ENCODE peak calls at places on chromosomes 6 and 20, in five cellular contexts. P is mesothelial cell of epicardium, W is testis, G is HCT116, D is prostate gland. B is an unnamed sample.

GRCh38 chr6:72623808-72624207 is 1.9 kb downstream of the KCNQ5 start:
- DNase-seq in D (no peak), W (no peak), G (no peak), P (no peak), B (no peak)

GRCh38 chr20:59004763-59005522 is 2.1 kb downstream of the CTSZ start:
- DNase-seq in P (no peak), D (no peak), G (no peak), W (peak), B (peak)

GRCh38 chr6:13396241-13396792 is 68.0 kb upstream of the TBC1D7 start:
- DNase-seq in G (no peak), D (no peak), P (no peak), W (no peak), B (no peak)

GRCh38 chr6:11388983-11389944 is 148.3 kb upstream of the TMEM170B start:
- DNase-seq in D (no peak), G (no peak), W (no peak), P (no peak), B (no peak)

GRCh38 chr6:55578537-55579363 is at the start of gene HMGCLL1:
- DNase-seq in P (peak), G (no peak), D (no peak), W (peak), B (no peak)

GRCh38 chr6:128513878-128514277 is 6.5 kb downstream of the PTPRK start:
- DNase-seq in W (no peak), P (no peak), G (no peak), D (no peak), B (no peak)

GRCh38 chr6:142744836-142745235 is 200.1 kb downstream of the HIVEP2 start:
- DNase-seq in D (no peak), P (no peak), W (no peak), G (no peak), B (no peak)

GRCh38 chr6:111909238-111909637 is 36.0 kb upstream of the FYN start:
- DNase-seq in G (no peak), W (no peak), D (no peak), P (no peak), B (no peak)

GRCh38 chr6:157050537-157051280 is 272.6 kb downstream of the TMEM242 start:
- DNase-seq in W (no peak), G (no peak), D (no peak), P (no peak), B (no peak)

GRCh38 chr6:3397229-3398164 is 59.4 kb downstream of the SLC22A23 start:
- DNase-seq in P (no peak), G (no peak), W (no peak), D (no peak), B (no peak)

GRCh38 chr20:50919567-50919966 is 11.7 kb downstream of the ADNP start:
- DNase-seq in G (no peak), D (peak), P (no peak), W (no peak), B (no peak)

GRCh38 chr20:20664795-20665194 is 47.6 kb downstream of the RALGAPA2 start:
- DNase-seq in G (peak), W (peak), P (no peak), D (peak), B (no peak)

DNA sequence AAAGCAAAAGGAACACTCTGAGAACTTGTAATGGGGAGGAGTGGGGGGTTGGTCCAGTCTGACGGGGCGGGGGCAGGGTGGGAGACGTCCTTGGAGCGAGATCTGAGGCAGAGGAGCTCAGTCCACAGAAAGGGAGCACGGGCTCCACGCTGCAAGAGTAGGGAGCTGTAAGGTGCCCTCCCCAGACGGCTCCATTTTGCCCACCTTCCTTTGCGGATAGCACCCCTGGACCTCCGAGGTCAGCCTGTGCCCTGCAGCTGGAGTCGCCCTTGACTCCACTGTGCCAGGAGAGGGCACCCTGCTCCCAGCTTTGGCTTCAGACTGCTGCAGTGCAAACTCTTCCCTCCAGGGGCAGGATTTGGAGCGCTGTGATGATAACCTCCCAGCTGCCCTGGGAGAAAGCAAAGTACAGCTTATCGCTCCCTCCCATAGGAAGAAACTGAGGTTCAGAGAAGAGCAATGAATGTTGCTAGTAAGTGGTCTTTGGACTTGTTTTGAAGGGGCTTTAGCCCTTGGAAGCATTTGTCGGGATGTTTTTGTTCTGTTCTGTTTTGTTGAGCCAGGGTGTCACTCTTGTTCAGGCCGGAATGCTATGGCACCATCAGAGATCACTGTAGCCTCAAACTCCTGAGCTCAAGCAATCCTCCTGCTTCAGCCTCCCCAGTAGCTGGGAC is 9.5 kb upstream of the AHCY start:
- DNase-seq in P (peak), W (peak), D (peak), G (peak), B (peak)
- TF ChIP-seq CTCF in P (peak), W (peak), D (peak), G (peak), B (peak)

DNA sequence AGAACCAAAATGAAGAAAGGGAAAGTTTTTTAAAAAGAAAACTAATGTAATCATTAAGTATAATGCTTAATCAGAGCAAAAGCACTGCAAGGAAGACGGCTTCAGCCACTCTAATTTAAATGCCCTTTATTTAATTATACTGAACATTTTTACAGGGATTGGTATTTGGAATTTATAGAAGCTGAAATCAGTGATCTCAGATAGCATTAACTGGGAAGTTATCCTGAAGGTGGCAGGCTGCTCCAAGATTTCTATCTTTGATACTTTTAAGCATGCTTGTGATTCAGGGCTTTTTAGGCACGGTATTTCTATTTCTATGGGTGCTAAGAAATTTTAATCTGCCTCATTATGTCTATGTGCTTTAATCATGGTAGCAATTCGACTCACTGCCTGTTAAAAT is 1.3 kb upstream of the NDUFAF4 start:
- DNase-seq in G (peak), W (peak), P (no peak), D (peak), B (no peak)
- TF ChIP-seq CTCF in G (peak), W (peak), P (peak), D (peak), B (no peak)

GRCh38 chr6:169019727-169020491 is 233.7 kb downstream of the THBS2 start:
- DNase-seq in D (no peak), P (no peak), G (no peak), W (no peak), B (no peak)
- TF ChIP-seq CTCF in D (no peak), P (no peak), G (no peak), W (no peak), B (no peak)

GRCh38 chr6:7143161-7143974 is 35.6 kb downstream of the RREB1 start:
- DNase-seq in G (no peak), W (peak), D (no peak), P (no peak), B (no peak)
- TF ChIP-seq CTCF in G (no peak), W (no peak), D (no peak), P (peak), B (no peak)

DNA sequence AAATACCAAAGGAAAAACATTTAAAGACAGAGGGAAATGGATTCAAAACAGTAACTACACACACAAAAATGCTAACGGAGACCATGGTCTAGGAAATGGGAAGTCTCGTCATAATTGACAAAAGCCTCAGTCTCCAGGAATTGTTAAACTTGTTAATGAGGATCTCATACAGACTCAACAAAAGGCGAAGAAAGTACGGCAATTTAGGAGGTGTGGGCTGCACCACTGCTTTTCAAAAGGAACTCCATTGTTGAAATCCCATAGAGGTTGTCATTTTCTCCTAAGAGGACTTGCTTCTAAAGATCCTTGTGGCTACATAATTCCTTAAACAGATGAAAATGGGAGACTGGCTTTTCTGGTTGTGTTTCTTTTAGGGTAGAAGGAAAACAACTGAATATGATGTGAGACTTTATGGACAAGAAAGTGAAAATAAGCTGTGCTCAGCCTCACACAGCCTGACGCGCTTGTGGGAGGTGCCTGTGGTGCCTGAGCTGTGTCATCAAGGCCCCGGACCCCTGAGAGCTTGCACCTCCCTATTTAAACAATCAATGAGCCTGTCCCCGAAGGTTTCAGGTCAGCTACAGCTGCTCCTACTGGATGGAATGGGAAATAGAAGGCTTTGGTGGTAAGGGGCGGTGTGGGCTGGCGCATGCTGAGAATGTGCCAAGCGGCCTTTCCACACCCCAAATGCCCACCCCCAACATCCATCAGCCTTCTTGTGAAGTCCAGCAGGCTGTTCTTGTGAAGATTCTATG is 2.5 kb upstream of the CLDN20 start:
- DNase-seq in W (no peak), D (no peak), G (no peak), P (no peak), B (no peak)
- TF ChIP-seq CTCF in W (no peak), D (no peak), G (peak), P (no peak), B (no peak)

DNA sequence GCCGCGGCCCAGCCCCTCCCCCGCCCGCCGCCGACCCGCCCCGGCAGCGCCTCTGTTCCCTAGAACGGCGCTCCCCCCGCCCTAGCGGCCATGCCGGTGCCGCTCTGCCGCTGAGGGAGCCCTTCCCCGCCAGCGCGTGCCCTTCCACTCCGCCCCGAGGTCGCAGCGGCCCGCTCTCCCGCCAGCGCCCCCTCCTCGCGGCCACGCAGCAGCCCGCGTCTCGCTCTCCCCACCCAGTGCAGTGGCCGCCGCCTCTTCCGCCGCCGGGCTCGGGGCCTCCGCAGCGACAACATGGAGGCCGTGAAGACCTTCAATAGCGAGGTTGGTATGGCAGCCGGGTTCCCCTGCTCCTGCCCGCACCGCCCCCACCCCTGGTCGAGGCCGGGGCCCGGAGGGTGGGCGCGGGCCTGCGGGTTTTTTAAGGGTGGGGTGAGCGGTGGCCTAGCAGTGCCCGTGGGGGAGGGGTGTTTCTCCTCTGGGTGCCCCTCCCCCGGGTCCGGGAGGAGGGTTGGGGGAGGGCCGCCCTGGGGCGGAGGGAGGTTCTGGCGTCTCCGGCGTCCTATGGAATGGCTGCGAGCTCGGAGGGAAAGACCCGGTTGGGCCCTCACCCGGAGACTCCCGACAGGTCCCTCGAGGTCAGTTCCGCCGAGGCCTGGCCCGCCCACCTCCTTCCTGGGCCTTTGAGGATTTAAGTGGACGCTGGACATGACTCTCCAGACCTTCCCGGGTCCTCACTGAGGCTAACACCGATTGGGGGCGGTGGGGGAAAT is 579 bp downstream of the SCAF8 start:
- DNase-seq in W (peak), G (peak), P (peak), D (peak), B (peak)
- TF ChIP-seq CTCF in W (no peak), G (no peak), P (no peak), D (peak), B (no peak)

GRCh38 chr6:27136077-27136644 is 111.3 kb upstream of the PRSS16 start:
- DNase-seq in W (no peak), P (no peak), G (no peak), D (no peak), B (no peak)

GRCh38 chr6:27132532-27133280 is 114.8 kb upstream of the PRSS16 start:
- DNase-seq in G (peak), D (peak), P (peak), W (peak), B (peak)

GRCh38 chr6:27130668-27131428 is 116.7 kb upstream of the PRSS16 start:
- DNase-seq in W (no peak), D (no peak), P (no peak), G (no peak), B (no peak)

GRCh38 chr6:27135087-27135657 is 112.3 kb upstream of the PRSS16 start:
- DNase-seq in G (no peak), D (no peak), W (no peak), P (no peak), B (no peak)

GRCh38 chr6:27133281-27134227 is 113.9 kb upstream of the PRSS16 start:
- DNase-seq in P (peak), W (peak), G (peak), D (peak), B (peak)
- TF ChIP-seq CTCF in P (no peak), W (no peak), G (no peak), D (no peak), B (no peak)

GRCh38 chr6:53067307-53067706 is 2.1 kb downstream of the FBXO9 start:
- DNase-seq in G (no peak), D (no peak), P (no peak), W (no peak), B (no peak)

GRCh38 chr6:53067799-53068442 is 2.7 kb downstream of the FBXO9 start:
- DNase-seq in W (no peak), D (no peak), G (no peak), P (no peak), B (no peak)

GRCh38 chr6:53069431-53069830 is 4.2 kb downstream of the FBXO9 start:
- DNase-seq in P (no peak), G (no peak), W (no peak), D (no peak), B (no peak)

GRCh38 chr6:53074347-53074746 is 9.1 kb downstream of the FBXO9 start:
- DNase-seq in P (no peak), G (no peak), W (no peak), D (no peak), B (no peak)

DNA sequence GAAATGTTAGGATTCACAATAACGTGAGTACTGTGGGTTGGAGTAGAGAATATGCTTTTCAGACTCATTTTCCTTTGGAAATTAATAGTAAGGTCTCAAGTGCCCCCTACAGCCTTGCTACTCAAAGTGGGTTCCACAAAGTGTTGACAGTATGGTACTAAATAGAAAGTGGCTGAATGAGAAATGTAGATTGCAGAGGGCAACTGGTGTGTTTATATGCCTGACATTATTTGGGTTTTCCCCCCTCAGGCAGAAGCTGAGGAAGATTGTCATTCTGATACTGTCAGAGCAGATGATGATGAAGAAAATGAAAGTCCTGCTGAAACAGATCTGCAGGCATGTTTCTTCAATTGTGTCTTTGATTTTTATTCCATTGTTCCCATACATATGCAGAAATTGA is 5.6 kb downstream of the FBXO9 start:
- DNase-seq in P (no peak), D (no peak), G (no peak), W (no peak), B (no peak)
- TF ChIP-seq CTCF in P (no peak), D (no peak), G (no peak), W (no peak), B (no peak)

B was measured in activated B cell treated with CpG ODN at 0.5 μM for 24 hours.